ENCODE peak calls at places on chromosomes 16 and 17, in ten cellular contexts. Y is effector memory CD4-positive, alpha-beta T cell; L is activated T-helper 1 cell treated with anti-CD3 and anti-CD28 coated beads, Interleukin-2, amount 50 U/mL, for 16 hours; D is GM20000; N is IMR-90; T is H9; R is NCI-H460; Z is fibroblast of mammary gland; O is prostate gland; A is transverse colon. C is an unnamed sample.
A peak's percentile ranks its signal among the peaks of the same experiment; 100 is the strongest.

GRCh38 chr16:64964126-64964540 is 157.7 kb downstream of the CDH11 start:
- DNase-seq in Y (no peak), L (no peak), D (no peak), N (peak; percentile 86), T (no peak), R (no peak), Z (peak; percentile 67), O (no peak), A (no peak), C (no peak)

GRCh38 chr17:40862985-40863733 is 3.9 kb downstream of the KRT12 start:
- DNase-seq in Y (no peak), L (no peak), D (peak; percentile 16), N (no peak), T (peak; percentile 97), R (no peak), Z (no peak), O (no peak), A (no peak), C (no peak)

GRCh38 chr17:76736349-76737081 is 616 bp downstream of the SRSF2 start:
- DNase-seq in Y (peak; percentile 53), L (peak; percentile 63), D (peak; percentile 70), N (peak; percentile 60), T (peak; percentile 62), R (peak; percentile 59), Z (peak; percentile 50), O (peak; percentile 66), A (peak; percentile 82), C (peak; percentile 62)

GRCh38 chr17:67212716-67213417 is 32.1 kb downstream of the HELZ start:
- DNase-seq in Y (no peak), L (no peak), D (no peak), N (peak; percentile 86), T (no peak), R (no peak), Z (peak; percentile 64), O (no peak), A (no peak), C (no peak)

GRCh38 chr17:72850410-72850809 is 242.1 kb downstream of the SLC39A11 start:
- DNase-seq in Y (no peak), L (no peak), D (no peak), N (peak; percentile 84), T (no peak), R (peak; percentile 20), Z (peak; percentile 87), O (no peak), A (no peak), C (peak; percentile 18)

GRCh38 chr17:48499743-48500434 is 30.9 kb downstream of the HOXB1 start:
- DNase-seq in Y (no peak), L (no peak), D (no peak), N (peak; percentile 65), T (no peak), R (no peak), Z (no peak), O (no peak), A (no peak), C (no peak)

GRCh38 chr17:37490022-37490587 is 414 bp downstream of the DUSP14 start:
- DNase-seq in Y (peak; percentile 48), L (peak; percentile 61), D (peak; percentile 83), N (peak; percentile 45), T (peak; percentile 80), R (peak; percentile 36), Z (peak; percentile 51), O (peak; percentile 45), A (peak; percentile 61), C (peak; percentile 59)

GRCh38 chr16:4266372-4266771 is 6.5 kb downstream of the TFAP4 start:
- DNase-seq in Y (no peak), L (no peak), D (no peak), N (no peak), T (peak; percentile 58), R (no peak), Z (peak; percentile 39), O (no peak), A (no peak), C (peak; percentile 61)

GRCh38 chr17:80362428-80363119 is 52.4 kb upstream of the ENDOV start:
- DNase-seq in Y (no peak), L (no peak), D (no peak), N (peak; percentile 83), T (no peak), R (no peak), Z (peak; percentile 90), O (no peak), A (no peak), C (no peak)

GRCh38 chr17:21285164-21286065 is 904 bp downstream of the MAP2K3 start:
- DNase-seq in Y (no peak), L (no peak), D (no peak), N (peak; percentile 51), T (no peak), R (no peak), Z (peak; percentile 69), O (no peak), A (peak; percentile 51), C (no peak)

GRCh38 chr17:33968350-33969044 is 286.6 kb upstream of the CCL2 start:
- DNase-seq in Y (no peak), L (no peak), D (peak; percentile 29), N (no peak), T (peak; percentile 50), R (no peak), Z (no peak), O (no peak), A (no peak), C (no peak)

C was measured in A549.